ENCODE peak calls at places on chromosomes 1 and 21, in four cellular contexts. L is K562, Z is GM12878, B is H1. N is an unnamed sample.

GRCh38 chr1:16012590-16013219 is 5.1 kb downstream of the HSPB7 start:
- DNase-seq in L (peak), Z (peak), B (peak), N (peak)

GRCh38 chr1:2805801-2806430 is 4.4 kb upstream of the TTC34 start:
- DNase-seq in L (no peak), Z (no peak), B (no peak), N (no peak)

GRCh38 chr1:157077394-157077793 is 22.2 kb downstream of the ETV3L start:
- DNase-seq in L (no peak), Z (no peak), B (no peak), N (no peak)

GRCh38 chr1:149942207-149942606 is 5.5 kb upstream of the MTMR11 start:
- DNase-seq in L (peak), Z (no peak), B (no peak), N (no peak)

GRCh38 chr1:218613105-218613504 is 268.0 kb downstream of the TGFB2 start:
- DNase-seq in L (no peak), Z (no peak), B (no peak), N (no peak)

GRCh38 chr1:59766463-59766862 is 48.3 kb upstream of the HOOK1 start:
- DNase-seq in L (no peak), Z (no peak), B (no peak), N (no peak)

GRCh38 chr1:34792868-34793727 is at the start of gene GJA4:
- DNase-seq in L (peak), Z (no peak), B (no peak), N (no peak)

GRCh38 chr1:54081306-54082270 is 28.2 kb downstream of the TCEANC2 start:
- DNase-seq in L (peak), Z (peak), B (peak), N (peak)

GRCh38 chr21:46515109-46515508 is 56.4 kb downstream of the DIP2A start:
- DNase-seq in L (no peak), Z (no peak), B (no peak), N (no peak)

GRCh38 chr1:14952626-14953314 is 200.8 kb upstream of the TMEM51 start:
- DNase-seq in L (no peak), Z (no peak), B (no peak), N (no peak)

GRCh38 chr1:169483500-169483966 is 2.2 kb downstream of the SLC19A2 start:
- DNase-seq in L (peak), Z (no peak), B (no peak), N (no peak)

GRCh38 chr1:17957588-17958267 is 149.9 kb upstream of the IGSF21 start:
- DNase-seq in L (no peak), Z (no peak), B (no peak), N (no peak)

GRCh38 chr1:152654110-152654509 is 9.1 kb upstream of the LCE2D start:
- DNase-seq in L (peak), Z (no peak), B (peak), N (peak)

GRCh38 chr1:31943546-31944184 is 5.5 kb upstream of the PTP4A2 start:
- DNase-seq in L (no peak), Z (no peak), B (no peak), N (no peak)

GRCh38 chr1:200351826-200352549 is 57.8 kb downstream of the ZNF281 start:
- DNase-seq in L (no peak), Z (no peak), B (no peak), N (no peak)

GRCh38 chr1:161033751-161034150 is 5.0 kb downstream of the TSTD1 start:
- DNase-seq in L (no peak), Z (no peak), B (no peak), N (peak)

GRCh38 chr1:207719209-207719608 is 32.6 kb upstream of the CD46 start:
- DNase-seq in L (no peak), Z (no peak), B (no peak), N (no peak)

GRCh38 chr1:180949616-180950000 is 36.9 kb downstream of the KIAA1614 start:
- DNase-seq in L (no peak), Z (no peak), B (no peak), N (no peak)

GRCh38 chr1:183905497-183905896 is 100.6 kb downstream of the RGL1 start:
- DNase-seq in L (no peak), Z (no peak), B (no peak), N (no peak)

GRCh38 chr1:9787702-9788101 is 36.1 kb downstream of the CLSTN1 start:
- DNase-seq in L (no peak), Z (peak), B (no peak), N (no peak)

GRCh38 chr1:64474639-64475038 is 4.7 kb downstream of the CACHD1 start:
- DNase-seq in L (no peak), Z (no peak), B (no peak), N (no peak)

GRCh38 chr1:39672551-39672947 is 642 bp upstream of the NT5C1A start:
- DNase-seq in L (peak), Z (no peak), B (peak), N (no peak)

GRCh38 chr1:61170328-61171238 is 88.2 kb downstream of the NFIA start:
- DNase-seq in L (peak), Z (no peak), B (no peak), N (peak)

GRCh38 chr1:186374313-186375151 is 521 bp downstream of the TPR start:
- DNase-seq in L (peak), Z (peak), B (no peak), N (peak)

GRCh38 chr1:230986976-230987375 is 8.1 kb downstream of the ARV1 start:
- DNase-seq in L (no peak), Z (no peak), B (no peak), N (no peak)

GRCh38 chr1:51115714-51116404 is 13.8 kb downstream of the C1orf185 start:
- DNase-seq in L (no peak), Z (no peak), B (no peak), N (no peak)

GRCh38 chr1:31891280-31891679 is 46.9 kb downstream of the PTP4A2 start:
- DNase-seq in L (no peak), Z (peak), B (no peak), N (no peak)

GRCh38 chr21:23542097-23542496 is 2065.2 kb downstream of the MRPL39 start:
- DNase-seq in L (no peak), Z (no peak), B (no peak), N (no peak)
- TF ChIP-seq EGR1 in L (no peak), Z (no peak), B (no peak), N (no peak)

DNA sequence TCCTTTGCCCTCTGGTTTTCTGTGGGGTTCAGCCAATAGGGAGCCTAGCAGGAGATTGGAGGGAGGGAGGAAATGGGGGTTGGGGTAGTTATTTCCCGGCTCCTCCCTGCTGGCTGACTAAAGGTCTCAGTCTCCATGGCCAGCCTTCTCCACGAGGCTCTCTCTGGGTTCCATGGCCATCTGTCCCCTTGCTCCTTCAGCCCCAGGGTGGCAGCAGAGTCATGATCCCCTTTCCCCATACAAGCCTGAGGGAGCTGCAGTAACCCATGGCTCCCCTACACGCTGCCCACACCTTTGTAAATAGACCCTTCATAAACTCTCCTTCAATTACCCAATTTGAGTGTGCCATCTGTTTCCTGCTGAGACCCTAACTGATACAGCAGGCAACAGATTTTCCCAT is 176.1 kb upstream of the CSF3R start:
- DNase-seq in L (no peak), Z (no peak), B (no peak), N (no peak)
- H3K27ac ChIP-seq in L (no peak), Z (no peak), B (no peak), N (no peak)

GRCh38 chr1:229887043-229887822 is 179.8 kb upstream of the GALNT2 start:
- DNase-seq in L (no peak), Z (no peak), B (peak), N (no peak)
- TF ChIP-seq ATF3 in L (no peak), Z (no peak), B (no peak), N (no peak)

GRCh38 chr1:189708674-189709073 is 769.0 kb downstream of the BRINP3 start:
- DNase-seq in L (no peak), Z (no peak), B (no peak), N (peak)
- TF ChIP-seq EGR1 in L (no peak), Z (no peak), B (no peak), N (no peak)

GRCh38 chr21:44657635-44658183 is at the start of gene KRTAP12-3:
- DNase-seq in L (no peak), Z (no peak), B (no peak), N (no peak)
- H3K27ac ChIP-seq in L (no peak), Z (no peak), B (no peak), N (no peak)

GRCh38 chr1:213934642-213935041 is 53.1 kb upstream of the PROX1 start:
- DNase-seq in L (no peak), Z (no peak), B (no peak), N (no peak)
- TF ChIP-seq ATF3 in L (no peak), Z (no peak), B (no peak), N (no peak)

DNA sequence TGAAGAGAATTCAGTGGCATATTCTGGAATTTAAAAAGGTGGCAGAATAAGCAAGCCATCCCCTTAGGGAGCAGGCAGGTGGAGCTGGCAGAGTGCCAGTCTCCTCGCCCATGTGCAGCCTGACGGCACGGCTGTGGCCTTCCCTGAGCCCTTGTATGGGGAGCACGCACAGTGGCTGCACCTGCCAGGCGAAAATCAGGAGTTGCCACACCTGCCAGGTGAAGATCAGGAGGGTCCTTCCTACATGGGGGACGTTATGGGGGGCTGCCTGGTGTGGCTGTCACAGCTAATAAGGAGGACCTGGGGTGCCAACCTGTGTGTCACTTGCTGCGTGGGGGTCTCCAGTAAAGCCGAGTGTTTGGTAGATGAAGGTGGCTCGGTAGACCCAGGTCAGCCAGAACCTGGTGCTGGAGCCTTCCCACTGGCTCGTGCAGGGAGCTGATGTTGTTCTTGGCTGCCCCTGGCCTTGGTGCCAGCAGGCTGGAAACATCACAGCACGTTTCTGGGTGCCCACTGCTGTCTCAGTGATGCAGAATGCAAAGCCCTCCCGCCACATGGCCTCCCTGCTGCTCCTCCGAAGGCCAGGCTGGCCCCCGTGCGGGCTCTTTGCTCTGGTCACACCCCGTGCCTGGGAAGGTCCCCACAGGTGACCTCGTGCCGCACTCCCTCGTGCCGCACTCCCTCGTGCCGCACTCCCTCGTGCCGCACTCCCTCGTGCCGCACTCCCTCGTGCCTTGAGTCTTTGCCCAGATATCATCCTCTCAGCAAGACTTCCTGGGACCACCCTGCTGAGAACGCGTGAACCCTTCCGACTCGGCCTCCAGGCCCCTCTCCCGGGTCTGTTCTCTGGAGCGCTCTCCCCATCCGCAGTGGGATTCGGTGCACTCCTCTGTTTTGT is 55.4 kb downstream of the SLC37A1 start:
- DNase-seq in L (no peak), Z (no peak), B (no peak), N (no peak)
- TF ChIP-seq EGR1 in L (no peak), Z (no peak), B (no peak), N (no peak)

GRCh38 chr1:224302947-224303346 is 27.0 kb downstream of the NVL start:
- DNase-seq in L (no peak), Z (no peak), B (no peak), N (no peak)
- H3K27ac ChIP-seq in L (no peak), Z (no peak), B (no peak), N (no peak)

DNA sequence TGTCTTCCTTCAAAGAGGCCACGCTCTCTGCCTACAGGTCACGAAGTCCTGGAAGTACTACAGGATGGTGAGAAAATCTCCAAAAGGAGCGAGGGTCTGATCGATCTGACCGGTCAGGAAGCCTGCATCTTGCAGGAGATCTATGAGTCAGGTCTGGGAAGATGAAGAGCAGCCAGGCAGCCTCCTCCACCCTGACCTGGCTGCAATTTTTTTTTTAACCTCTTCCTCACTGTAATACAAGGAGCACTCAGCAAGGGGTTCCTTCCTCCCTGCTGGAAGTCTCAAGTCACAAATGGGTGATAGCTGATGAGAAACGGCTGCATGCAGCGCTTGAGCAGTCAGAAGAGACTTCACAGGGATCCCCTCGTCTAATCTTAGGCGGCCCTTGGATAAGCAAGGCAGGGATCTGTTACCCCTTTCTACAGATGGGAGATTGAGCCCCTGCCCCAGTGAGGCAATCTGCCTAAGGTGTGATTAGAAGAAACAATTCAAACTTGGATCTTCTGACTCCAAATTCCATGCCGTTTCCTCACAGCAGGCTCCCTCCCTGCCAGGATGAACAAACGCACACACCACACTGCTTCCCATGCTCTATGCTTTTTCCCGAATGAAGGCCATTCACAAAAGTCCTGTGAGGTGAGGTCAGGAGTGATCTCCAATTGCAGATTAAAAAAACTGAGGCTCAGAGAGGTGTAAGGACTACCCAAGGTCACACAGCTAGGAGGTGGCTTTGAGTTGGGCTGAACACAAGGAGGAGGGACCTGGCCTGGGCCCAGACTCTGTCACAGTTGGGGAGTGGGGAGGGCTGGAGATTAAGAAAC is 48.3 kb downstream of the ECE1 start:
- DNase-seq in L (no peak), Z (no peak), B (no peak), N (no peak)
- TF ChIP-seq ATF3 in L (no peak), Z (no peak), B (no peak), N (no peak)

DNA sequence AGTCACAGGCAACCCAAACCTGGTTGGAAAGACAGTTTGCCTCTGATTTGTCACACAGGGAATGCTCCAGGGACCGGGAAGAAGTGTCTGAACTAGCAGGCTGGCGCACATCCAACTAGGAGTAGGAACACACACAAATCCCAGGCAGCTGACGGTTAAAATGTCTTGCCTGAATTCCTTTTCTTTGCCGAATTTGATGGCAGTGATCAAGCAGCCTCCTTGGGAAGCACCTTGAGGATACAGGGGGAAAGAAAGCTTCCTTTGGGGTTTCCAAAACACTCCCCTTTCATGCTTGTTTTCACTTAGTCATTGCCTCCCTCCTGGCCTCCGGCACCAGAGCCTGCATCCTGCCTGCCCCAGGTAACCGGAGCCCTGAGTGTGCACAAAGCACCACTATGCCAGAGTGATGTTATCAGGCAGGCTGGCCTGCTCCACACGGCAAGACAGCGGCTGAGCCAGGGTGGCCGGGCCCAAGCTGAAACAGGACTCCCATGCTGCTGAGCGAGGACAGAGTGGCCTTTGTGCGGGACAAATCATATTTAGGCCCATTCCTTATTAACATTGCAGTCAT is 193.8 kb downstream of the LMX1A start:
- DNase-seq in L (no peak), Z (no peak), B (peak), N (no peak)
- TF ChIP-seq EGR1 in L (no peak), Z (no peak), B (no peak), N (no peak)

N was measured in HCT116.